ENCODE peak calls at places on chromosome 10, in eight cellular contexts. L is GM20000, F is tibial nerve, N is HFFc6, G is mammary epithelial cell, D is fibroblast of pulmonary artery, Y is upper lobe of left lung, Q is heart right ventricle. M is an unnamed sample.

GRCh38 chr10:76576276-76576962 is 1061.2 kb downstream of the KCNMA1 start:
- DNase-seq in L (no peak), F (no peak), N (peak; percentile 76), G (peak; percentile 22), D (peak; percentile 26), Y (no peak), Q (peak; percentile 27), M (no peak)

GRCh38 chr10:16915308-16915707 is 98.1 kb upstream of the RSU1 start:
- DNase-seq in L (no peak), F (no peak), N (no peak), G (no peak), D (no peak), Y (no peak), Q (no peak), M (no peak)

GRCh38 chr10:108894402-108895301 is 1028.7 kb downstream of the XPNPEP1 start:
- DNase-seq in L (no peak), F (no peak), N (no peak), G (no peak), D (no peak), Y (no peak), Q (no peak), M (no peak)

GRCh38 chr10:58919927-58920654 is 256.4 kb upstream of the PHYHIPL start:
- DNase-seq in L (no peak), F (no peak), N (peak; percentile 85), G (peak; percentile 91), D (peak; percentile 65), Y (no peak), Q (no peak), M (peak; percentile 38)

GRCh38 chr10:128017825-128018224 is 108.4 kb downstream of the MKI67 start:
- DNase-seq in L (no peak), F (no peak), N (no peak), G (no peak), D (no peak), Y (peak; percentile 41), Q (no peak), M (no peak)

GRCh38 chr10:133422223-133422820 is 2.1 kb downstream of the SPRN start:
- DNase-seq in L (no peak), F (no peak), N (no peak), G (no peak), D (no peak), Y (no peak), Q (peak; percentile 5), M (no peak)

GRCh38 chr10:70399177-70399576 is 4.8 kb upstream of the EIF4EBP2 start:
- DNase-seq in L (no peak), F (no peak), N (no peak), G (no peak), D (no peak), Y (no peak), Q (no peak), M (no peak)

GRCh38 chr10:83142074-83142563 is 997.2 kb upstream of the GHITM start:
- DNase-seq in L (no peak), F (no peak), N (no peak), G (peak; percentile 8), D (no peak), Y (no peak), Q (no peak), M (no peak)

GRCh38 chr10:43574035-43574892 is at the start of gene ZNF239:
- DNase-seq in L (peak; percentile 85), F (peak; percentile 77), N (peak; percentile 90), G (peak; percentile 61), D (peak; percentile 90), Y (peak; percentile 97), Q (peak; percentile 92), M (peak; percentile 80)

GRCh38 chr10:79463578-79464496 is 18.4 kb upstream of the ZCCHC24 start:
- DNase-seq in L (no peak), F (no peak), N (no peak), G (no peak), D (no peak), Y (peak; percentile 23), Q (peak; percentile 53), M (no peak)

DNA sequence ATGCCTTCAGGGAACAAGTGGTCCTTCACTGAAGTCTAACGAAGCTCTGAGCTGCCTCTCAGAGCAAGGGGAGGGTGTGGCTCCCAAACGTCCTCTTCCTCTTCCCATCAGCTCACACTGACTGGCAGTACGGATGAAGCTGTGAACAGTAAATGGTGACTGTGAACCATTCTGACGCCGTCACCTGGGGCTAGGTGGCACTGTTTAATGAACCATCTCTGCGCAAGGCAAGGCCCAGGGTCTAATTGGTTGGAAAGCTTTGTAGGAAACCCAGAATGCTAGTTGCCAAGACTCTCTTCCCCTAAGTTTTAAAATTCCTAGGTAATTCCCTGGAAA is 156.1 kb upstream of the LYZL1 start:
- DNase-seq in L (no peak), F (no peak), N (no peak), G (no peak), D (no peak), Y (no peak), Q (no peak), M (no peak)
- TF ChIP-seq CTCF in L (no peak), F (no peak), N (peak; percentile 12), G (no peak), D (no peak), Y (no peak), Q (no peak), M (no peak)

GRCh38 chr10:123642697-123643096 is 23.5 kb upstream of the GPR26 start:
- DNase-seq in L (no peak), F (no peak), N (no peak), G (no peak), D (no peak), Y (no peak), Q (no peak), M (no peak)
- TF ChIP-seq CTCF in L (no peak), F (no peak), N (peak; percentile 22), G (no peak), D (no peak), Y (no peak), Q (no peak), M (no peak)

GRCh38 chr10:6788191-6788590 is 208.1 kb upstream of the PRKCQ start:
- DNase-seq in L (no peak), F (no peak), N (no peak), G (no peak), D (no peak), Y (no peak), Q (no peak), M (no peak)

GRCh38 chr10:6782378-6782777 is 202.3 kb upstream of the PRKCQ start:
- DNase-seq in L (no peak), F (no peak), N (no peak), G (no peak), D (no peak), Y (no peak), Q (no peak), M (no peak)

GRCh38 chr10:6787684-6788083 is 207.6 kb upstream of the PRKCQ start:
- DNase-seq in L (no peak), F (no peak), N (no peak), G (no peak), D (no peak), Y (no peak), Q (no peak), M (no peak)

GRCh38 chr10:6781133-6781770 is 201.2 kb upstream of the PRKCQ start:
- DNase-seq in L (peak; percentile 25), F (no peak), N (no peak), G (no peak), D (no peak), Y (no peak), Q (no peak), M (no peak)

GRCh38 chr10:6786579-6787031 is 206.5 kb upstream of the PRKCQ start:
- DNase-seq in L (no peak), F (no peak), N (peak; percentile 62), G (peak; percentile 48), D (peak; percentile 70), Y (no peak), Q (no peak), M (peak; percentile 28)
- TF ChIP-seq CTCF in L (no peak), F (peak; percentile 29), N (peak; percentile 78), G (peak; percentile 48), D (peak; percentile 63), Y (no peak), Q (peak; percentile 42), M (peak; percentile 61)

GRCh38 chr10:18594574-18595156 is 56.7 kb downstream of the NSUN6 start:
- DNase-seq in L (no peak), F (no peak), N (peak; percentile 9), G (no peak), D (no peak), Y (no peak), Q (no peak), M (no peak)
- TF ChIP-seq CTCF in L (no peak), F (no peak), N (peak; percentile 69), G (peak; percentile 37), D (peak; percentile 16), Y (no peak), Q (peak; percentile 22), M (peak; percentile 11)

GRCh38 chr10:120327671-120328070 is 129.4 kb upstream of the PLPP4 start:
- DNase-seq in L (no peak), F (no peak), N (no peak), G (no peak), D (no peak), Y (no peak), Q (no peak), M (no peak)
- TF ChIP-seq CTCF in L (no peak), F (no peak), N (no peak), G (no peak), D (no peak), Y (no peak), Q (no peak), M (no peak)

GRCh38 chr10:100008142-100008522 is 1.6 kb downstream of the DNMBP start:
- DNase-seq in L (no peak), F (no peak), N (no peak), G (peak; percentile 35), D (peak; percentile 62), Y (no peak), Q (no peak), M (no peak)

GRCh38 chr10:100008708-100009282 is 952 bp downstream of the DNMBP start:
- DNase-seq in L (no peak), F (no peak), N (no peak), G (no peak), D (no peak), Y (no peak), Q (no peak), M (no peak)

GRCh38 chr10:100004805-100005510 is 4.8 kb downstream of the DNMBP start:
- DNase-seq in L (no peak), F (no peak), N (no peak), G (no peak), D (no peak), Y (no peak), Q (no peak), M (no peak)

GRCh38 chr10:100007239-100008141 is 2.3 kb downstream of the DNMBP start:
- DNase-seq in L (no peak), F (no peak), N (no peak), G (no peak), D (no peak), Y (no peak), Q (no peak), M (no peak)

DNA sequence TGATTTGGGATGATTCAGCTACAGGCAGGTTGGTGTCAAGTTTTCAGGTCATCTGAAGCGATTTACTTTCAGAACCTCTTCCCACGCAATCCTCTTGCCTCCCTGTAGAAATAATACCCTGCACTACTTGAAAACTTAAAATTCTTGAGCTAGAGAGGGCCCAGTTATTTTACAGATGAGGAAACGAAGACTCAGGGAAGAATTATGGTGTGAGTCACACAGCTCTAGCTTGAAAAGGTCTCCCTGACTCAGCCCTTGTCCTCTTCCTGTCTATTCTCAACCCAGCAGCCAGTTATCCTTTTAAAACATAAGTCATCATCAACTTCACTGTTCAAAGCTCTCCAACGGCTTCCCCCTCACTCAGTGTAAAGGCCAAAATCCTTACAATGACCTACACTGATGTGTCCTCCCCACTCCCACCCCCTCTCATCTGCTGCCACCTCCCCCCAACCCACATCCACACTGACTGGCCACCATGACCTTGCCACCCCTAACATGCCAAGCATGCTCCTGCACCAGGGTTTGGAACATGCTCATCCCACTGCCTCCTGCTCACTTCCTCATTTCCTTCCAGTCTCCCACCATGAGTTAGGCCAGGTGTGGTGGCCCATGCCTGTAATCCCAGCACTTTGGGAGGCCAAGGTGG is 3.4 kb downstream of the DNMBP start:
- DNase-seq in L (peak; percentile 55), F (no peak), N (peak; percentile 96), G (peak; percentile 95), D (peak; percentile 93), Y (no peak), Q (no peak), M (no peak)
- TF ChIP-seq CTCF in L (no peak), F (no peak), N (no peak), G (no peak), D (no peak), Y (no peak), Q (no peak), M (no peak)